ENCODE peak calls at places on chromosomes 6 and 20, in four cellular contexts. H is Panc1, A is substantia nigra, O is GM23248. L is an unnamed sample.

GRCh38 chr6:13233106-13233505 is 95.2 kb downstream of the TBC1D7 start:
- DNase-seq in H (no peak), A (no peak), O (no peak), L (no peak)

GRCh38 chr20:2005831-2006426 is 12.1 kb upstream of the PDYN start:
- DNase-seq in H (no peak), A (peak; percentile 37), O (peak; percentile 74), L (peak; percentile 39)

GRCh38 chr20:4814696-4815252 is 93.1 kb downstream of the PRND start:
- DNase-seq in H (no peak), A (peak; percentile 31), O (no peak), L (peak; percentile 59)

GRCh38 chr6:120871416-120872261 is 462.6 kb downstream of the TBC1D32 start:
- DNase-seq in H (no peak), A (no peak), O (no peak), L (no peak)

GRCh38 chr6:41167173-41167963 is 4.5 kb upstream of the TREM2 start:
- DNase-seq in H (no peak), A (no peak), O (peak; percentile 46), L (no peak)

GRCh38 chr6:47437592-47437991 is 40.0 kb upstream of the CD2AP start:
- DNase-seq in H (no peak), A (no peak), O (no peak), L (no peak)

GRCh38 chr20:57677323-57677982 is 32.4 kb downstream of the PMEPA1 start:
- DNase-seq in H (no peak), A (no peak), O (no peak), L (no peak)

GRCh38 chr6:37236921-37237320 is 20.7 kb upstream of the TBC1D22B start:
- DNase-seq in H (no peak), A (no peak), O (peak; percentile 53), L (no peak)

GRCh38 chr6:119742188-119742803 is 392.7 kb upstream of the MAN1A1 start:
- DNase-seq in H (peak; percentile 18), A (peak; percentile 10), O (peak; percentile 70), L (peak; percentile 9)

GRCh38 chr6:7143161-7143974 is 35.6 kb downstream of the RREB1 start:
- DNase-seq in H (no peak), A (peak; percentile 40), O (peak; percentile 68), L (no peak)
- H3K27ac ChIP-seq in H (no peak overlapping the region), A (peak overlapping the region; percentile 27), O (peak overlapping the region; percentile 76), L (no peak overlapping the region)

GRCh38 chr6:33030245-33030644 is 20.9 kb upstream of the HLA-DOA start:
- DNase-seq in H (no peak), A (no peak), O (no peak), L (no peak)

GRCh38 chr6:33028220-33028849 is 18.9 kb upstream of the HLA-DOA start:
- DNase-seq in H (no peak), A (no peak), O (no peak), L (no peak)

GRCh38 chr6:33034554-33034953 is 25.2 kb upstream of the HLA-DOA start:
- DNase-seq in H (no peak), A (no peak), O (no peak), L (no peak)

GRCh38 chr6:33029297-33030184 is 20.1 kb upstream of the HLA-DOA start:
- DNase-seq in H (no peak), A (no peak), O (peak; percentile 12), L (no peak)
- H3K27ac ChIP-seq in H (no peak overlapping the region), A (peak overlapping the region; percentile 2), O (no peak overlapping the region), L (no peak overlapping the region)

GRCh38 chr6:109772961-109773431 is 81.9 kb downstream of the FIG4 start:
- DNase-seq in H (no peak), A (no peak), O (peak; percentile 30), L (no peak)
- H3K27ac ChIP-seq in H (no peak overlapping the region), A (no peak overlapping the region), O (peak overlapping the region; percentile 24), L (no peak overlapping the region)

GRCh38 chr6:160418370-160418769 is 70.2 kb downstream of the SLC22A3 start:
- DNase-seq in H (no peak), A (no peak), O (no peak), L (no peak)

GRCh38 chr6:160419488-160419887 is 71.3 kb downstream of the SLC22A3 start:
- DNase-seq in H (no peak), A (no peak), O (no peak), L (no peak)

GRCh38 chr6:160417135-160417534 is 69.0 kb downstream of the SLC22A3 start:
- DNase-seq in H (no peak), A (no peak), O (no peak), L (no peak)

GRCh38 chr6:160420253-160420968 is 72.2 kb downstream of the SLC22A3 start:
- DNase-seq in H (no peak), A (no peak), O (no peak), L (no peak)

DNA sequence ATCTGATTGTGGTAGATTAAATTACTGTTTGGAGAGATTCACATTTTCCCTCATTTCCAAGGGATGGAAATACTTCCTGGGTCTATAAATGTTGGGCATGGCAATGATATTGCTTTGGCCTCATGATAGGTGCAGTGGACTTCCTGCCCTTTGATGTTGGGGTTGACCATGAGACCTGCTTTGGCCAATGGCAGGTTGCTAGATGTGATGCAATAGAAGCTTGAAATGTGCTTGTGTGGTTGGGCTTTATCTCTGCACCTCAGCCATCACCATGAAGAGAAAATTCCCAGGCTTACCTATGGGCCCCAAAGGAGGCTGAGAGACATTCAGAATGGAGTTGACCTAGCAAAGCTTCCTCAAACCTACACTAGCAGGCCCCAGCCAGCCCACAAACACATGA is 69.4 kb downstream of the SLC22A3 start:
- DNase-seq in H (no peak), A (no peak), O (no peak), L (no peak)
- H3K27ac ChIP-seq in H (no peak overlapping the region), A (no peak overlapping the region), O (no peak overlapping the region), L (no peak overlapping the region)

DNA sequence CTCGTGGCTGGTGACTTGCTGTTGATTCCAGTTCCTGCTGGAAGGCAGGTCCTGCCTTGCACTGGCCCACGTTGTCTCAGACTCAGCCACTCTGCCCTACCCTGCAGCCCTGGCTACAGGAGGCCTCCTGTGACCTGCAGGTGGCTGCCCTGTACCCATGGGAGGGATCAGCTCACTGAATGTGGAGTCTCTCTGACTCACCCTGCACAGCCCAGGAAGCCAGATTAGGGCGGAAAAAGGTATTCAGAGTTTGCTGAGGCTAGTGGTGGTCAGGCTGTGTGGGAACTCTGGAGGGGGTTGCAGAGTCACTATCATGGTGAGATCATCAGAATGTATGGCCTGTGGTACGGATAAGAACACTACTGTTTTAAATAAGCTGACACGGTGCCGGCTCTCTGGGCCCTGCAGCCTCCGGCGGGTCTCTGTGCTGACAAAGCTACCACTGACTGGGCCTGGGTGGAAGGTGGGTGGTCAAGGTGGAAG is 24.7 kb upstream of the PYGB start:
- DNase-seq in H (peak; percentile 78), A (no peak), O (peak; percentile 95), L (no peak)
- H3K27ac ChIP-seq in H (peak overlapping the region; percentile 58), A (no peak overlapping the region), O (peak overlapping the region; percentile 76), L (no peak overlapping the region)

DNA sequence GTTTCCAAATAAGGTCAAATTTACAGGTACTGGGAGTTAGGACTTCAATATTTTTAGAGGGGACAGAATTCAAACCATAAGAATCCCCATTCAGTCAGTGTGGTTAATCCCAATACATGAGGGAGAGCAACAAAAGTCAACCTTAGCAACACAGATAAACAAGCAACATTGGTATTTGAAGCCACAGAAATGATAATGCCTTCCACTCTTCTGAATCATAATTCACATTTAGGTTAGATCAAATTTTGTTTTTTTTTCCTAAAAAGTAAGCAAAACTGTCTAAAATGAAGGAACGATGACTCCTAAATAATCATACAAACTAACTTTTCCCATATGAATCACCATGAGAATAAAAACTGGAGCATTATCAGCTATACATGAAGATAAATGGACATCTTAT is 246.0 kb upstream of the TENT5A start:
- DNase-seq in H (no peak), A (no peak), O (peak; percentile 80), L (no peak)
- H3K27ac ChIP-seq in H (no peak overlapping the region), A (no peak overlapping the region), O (peak overlapping the region; percentile 99), L (no peak overlapping the region)